ENCODE peak calls at places on chromosomes 7 and 10, in seven cellular contexts. F is GM12878, V is transverse colon, A is SK-N-SH, I is HepG2, D is sigmoid colon, W is stomach. X is an unnamed sample.

GRCh38 chr10:4825868-4826787 is at the start of gene AKR1E2:
- DNase-seq in I (no peak), D (peak), A (peak), W (peak), V (peak), F (no peak), X (peak)

GRCh38 chr7:107398161-107398560 is 71.7 kb upstream of the GPR22 start:
- DNase-seq in F (no peak), I (no peak), A (no peak), V (no peak), D (no peak), W (no peak), X (no peak)

GRCh38 chr10:12644380-12645144 is 295.2 kb downstream of the CAMK1D start:
- DNase-seq in V (no peak), A (no peak), D (no peak), I (no peak), F (no peak), W (no peak), X (no peak)

GRCh38 chr10:614341-614664 is 75.2 kb downstream of the DIP2C start:
- DNase-seq in V (no peak), D (no peak), F (no peak), A (no peak), I (no peak), W (no peak), X (no peak)

GRCh38 chr7:54632696-54633095 is 90.5 kb downstream of the VSTM2A start:
- DNase-seq in V (no peak), A (no peak), W (no peak), D (no peak), I (no peak), F (no peak), X (no peak)

GRCh38 chr7:121547341-121548092 is 151.4 kb upstream of the FAM3C start:
- DNase-seq in A (peak), V (no peak), D (no peak), I (peak), F (no peak), W (no peak), X (no peak)

GRCh38 chr10:109981641-109982040 is 26.1 kb upstream of the ADD3 start:
- DNase-seq in I (no peak), W (no peak), A (no peak), F (no peak), V (no peak), D (no peak), X (no peak)

GRCh38 chr10:119489572-119490326 is 52.8 kb downstream of the RGS10 start:
- DNase-seq in I (peak), W (peak), F (no peak), V (peak), D (peak), A (peak), X (no peak)

GRCh38 chr7:74234549-74234948 is 19.6 kb downstream of the RFC2 start:
- DNase-seq in D (no peak), A (no peak), F (no peak), W (no peak), V (no peak), I (no peak), X (no peak)

GRCh38 chr7:131104611-131105293 is 222.9 kb upstream of the MKLN1 start:
- DNase-seq in I (no peak), F (no peak), D (no peak), W (no peak), A (no peak), V (no peak), X (no peak)

GRCh38 chr7:23863209-23863798 is 153.3 kb downstream of the STK31 start:
- DNase-seq in F (no peak), W (no peak), A (peak), I (peak), D (no peak), V (no peak), X (no peak)

GRCh38 chr10:83253272-83253671 is 886.0 kb upstream of the GHITM start:
- DNase-seq in F (no peak), I (no peak), A (no peak), V (no peak), D (no peak), W (no peak), X (no peak)

GRCh38 chr10:130463876-130464360 is 327.7 kb downstream of the GLRX3 start:
- DNase-seq in W (no peak), F (no peak), A (no peak), D (peak), V (no peak), I (no peak), X (no peak)

GRCh38 chr10:130466271-130466997 is 330.2 kb downstream of the GLRX3 start:
- DNase-seq in I (no peak), F (no peak), D (no peak), A (no peak), V (no peak), W (no peak), X (no peak)

GRCh38 chr10:130463104-130463875 is 327.1 kb downstream of the GLRX3 start:
- DNase-seq in I (no peak), D (peak), V (no peak), F (no peak), A (no peak), W (no peak), X (peak)

GRCh38 chr10:130461631-130462030 is 325.4 kb downstream of the GLRX3 start:
- DNase-seq in A (no peak), D (no peak), V (no peak), I (no peak), W (no peak), F (no peak), X (no peak)

DNA sequence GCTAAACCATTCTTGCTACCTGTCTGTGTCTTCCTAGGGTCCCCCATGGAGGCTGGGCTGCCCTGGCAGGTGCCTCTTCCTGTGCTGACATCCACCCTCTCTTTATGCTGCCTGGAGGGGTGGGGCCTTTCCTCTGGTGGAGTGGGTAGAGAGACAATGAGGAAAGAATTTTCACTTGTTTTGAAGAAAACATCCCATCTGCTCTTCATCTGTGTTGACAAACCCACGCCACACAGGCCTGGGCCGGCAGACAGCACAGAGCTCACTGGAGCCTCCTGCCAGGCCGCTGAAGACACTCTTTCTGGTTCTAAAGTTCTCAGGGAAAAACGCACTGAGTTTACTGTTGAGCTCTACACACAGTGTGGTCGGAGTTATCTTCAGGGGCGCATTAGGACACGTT is 328.2 kb downstream of the GLRX3 start:
- DNase-seq in I (no peak), W (no peak), A (no peak), F (no peak), V (no peak), D (no peak), X (no peak)
- TF ChIP-seq CTCF in I (no peak), W (no peak), A (no peak), F (no peak), V (no peak), D (no peak), X (no peak)

DNA sequence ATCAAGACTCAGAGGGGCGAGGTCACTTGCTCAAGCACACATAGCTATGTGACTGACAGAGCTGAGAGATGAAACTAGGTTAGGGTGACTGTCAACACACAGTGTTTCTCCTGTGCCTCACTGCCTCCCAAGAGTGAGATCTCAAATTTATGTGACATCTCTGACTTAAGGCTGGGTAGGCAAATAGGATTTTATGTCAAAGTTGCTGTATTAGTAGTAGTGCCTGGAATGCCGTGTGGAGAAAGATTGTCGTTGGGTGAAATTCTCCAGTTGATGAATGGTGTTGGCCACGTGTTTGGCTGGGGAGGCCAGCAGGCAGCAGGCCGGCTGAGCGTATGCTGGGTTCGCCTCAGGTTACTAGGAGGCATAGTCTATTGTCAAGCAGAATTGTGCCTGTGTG is 148.3 kb upstream of the BMPER start:
- DNase-seq in D (no peak), I (no peak), A (no peak), F (no peak), V (no peak), W (no peak), X (no peak)
- TF ChIP-seq POLR2AphosphoS5 in D (peak), I (no peak), A (no peak), F (no peak), V (no peak), W (no peak), X (no peak)

DNA sequence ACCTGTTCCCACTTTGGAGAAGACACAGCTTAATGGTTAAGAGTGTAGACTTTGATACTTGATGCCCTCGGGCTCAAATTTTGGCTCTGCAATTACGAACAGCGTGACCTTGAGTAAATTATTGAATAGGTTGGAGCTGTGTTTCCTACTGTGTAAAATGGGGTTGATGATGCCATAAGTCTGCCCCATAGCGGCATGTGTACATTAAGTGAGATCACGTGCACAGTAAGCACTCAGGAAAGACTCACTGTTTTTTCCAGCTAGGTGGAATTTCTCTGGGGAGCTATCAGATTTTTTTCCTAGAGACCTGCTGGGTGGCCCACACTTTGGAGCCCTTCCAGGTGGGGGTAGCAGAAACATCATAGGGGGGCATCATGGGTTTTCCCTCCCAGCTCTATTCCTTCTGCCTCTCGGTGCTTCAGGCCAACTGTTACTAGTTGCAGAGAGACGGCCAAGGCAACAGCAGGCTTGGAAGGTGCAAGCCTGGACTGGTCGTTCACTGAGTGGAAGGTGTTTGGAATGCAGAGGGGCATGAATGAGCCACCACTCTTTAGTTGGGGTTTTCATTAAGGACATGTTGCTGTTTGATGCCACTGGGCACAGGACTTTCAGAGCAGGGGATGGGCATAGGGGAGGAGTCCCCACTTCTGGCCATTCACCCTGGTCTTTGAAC is 64.2 kb downstream of the SYPL1 start:
- DNase-seq in V (no peak), I (no peak), D (no peak), F (no peak), W (no peak), A (no peak), X (no peak)
- TF ChIP-seq EP300 in V (no peak), I (no peak), D (no peak), F (no peak), W (no peak), A (no peak), X (no peak)

GRCh38 chr7:143288836-143289235 is 685 bp downstream of the CASP2 start:
- DNase-seq in W (no peak), I (no peak), D (no peak), A (no peak), F (no peak), V (no peak), X (no peak)

GRCh38 chr7:143289421-143289820 is 1.3 kb downstream of the CASP2 start:
- DNase-seq in W (no peak), V (no peak), A (no peak), I (no peak), D (no peak), F (no peak), X (no peak)

GRCh38 chr7:143286522-143286890 is 1.6 kb upstream of the CASP2 start:
- DNase-seq in D (no peak), W (no peak), F (no peak), A (no peak), V (no peak), I (no peak), X (no peak)

GRCh38 chr7:143287321-143287934 is 723 bp upstream of the CASP2 start:
- DNase-seq in I (no peak), D (peak), A (no peak), V (no peak), W (no peak), F (no peak), X (no peak)

GRCh38 chr7:143287935-143288826 is at the start of gene CASP2:
- DNase-seq in I (peak), F (peak), W (peak), A (peak), V (peak), D (peak), X (peak)
- TF ChIP-seq CTCF in I (peak), F (no peak), W (peak), A (peak), V (peak), D (peak), X (peak)

DNA sequence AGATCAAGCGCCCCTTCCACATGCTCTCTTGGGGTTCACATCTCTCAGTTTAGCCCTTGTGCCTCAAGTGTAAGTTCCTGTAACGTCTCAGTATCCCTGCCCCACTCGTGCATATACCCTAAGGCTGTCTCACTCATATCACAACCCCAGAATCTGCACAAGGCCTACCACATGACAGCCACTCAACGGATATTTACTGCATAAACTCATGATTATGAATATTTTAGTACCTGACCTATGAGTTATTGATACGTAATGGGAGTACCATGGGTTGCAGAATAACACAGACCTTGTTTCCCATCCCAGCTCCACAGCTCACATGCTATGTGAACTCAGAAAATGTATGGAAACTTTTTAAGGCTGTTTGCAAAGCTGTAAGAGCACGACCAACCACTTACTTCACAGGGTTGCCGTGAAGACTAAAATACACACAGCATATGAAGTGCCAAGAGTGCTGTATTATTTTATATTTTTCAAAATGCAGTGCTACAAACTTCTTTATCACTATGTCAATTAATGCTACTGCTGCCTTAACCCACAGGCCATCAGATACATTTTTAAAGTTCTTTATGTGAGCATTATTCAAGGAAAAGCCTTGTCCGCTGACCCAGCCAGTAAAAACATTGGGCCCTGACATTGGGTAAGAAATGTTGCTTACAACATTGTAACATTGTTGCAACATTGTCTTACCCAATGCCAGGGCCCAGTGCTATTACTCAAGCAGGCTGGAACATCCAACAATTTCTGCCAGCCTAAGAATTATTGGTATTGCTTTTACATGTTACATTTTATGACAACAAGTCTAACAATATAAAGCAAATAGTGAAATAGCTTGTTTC is 97.2 kb downstream of the JAZF1 start:
- DNase-seq in A (no peak), I (no peak), D (peak), W (no peak), F (no peak), V (no peak), X (no peak)
- TF ChIP-seq POLR2AphosphoS5 in A (no peak), I (no peak), D (peak), W (peak), F (no peak), V (peak), X (peak)

GRCh38 chr10:92290837-92291609 is at the start of the genes CPEB3 and MARCHF5:
- DNase-seq in D (peak), A (peak), V (peak), F (peak), I (peak), W (peak), X (peak)
- TF ChIP-seq EP300 in D (no peak), A (no peak), V (peak), F (no peak), I (peak), W (no peak), X (no peak)

DNA sequence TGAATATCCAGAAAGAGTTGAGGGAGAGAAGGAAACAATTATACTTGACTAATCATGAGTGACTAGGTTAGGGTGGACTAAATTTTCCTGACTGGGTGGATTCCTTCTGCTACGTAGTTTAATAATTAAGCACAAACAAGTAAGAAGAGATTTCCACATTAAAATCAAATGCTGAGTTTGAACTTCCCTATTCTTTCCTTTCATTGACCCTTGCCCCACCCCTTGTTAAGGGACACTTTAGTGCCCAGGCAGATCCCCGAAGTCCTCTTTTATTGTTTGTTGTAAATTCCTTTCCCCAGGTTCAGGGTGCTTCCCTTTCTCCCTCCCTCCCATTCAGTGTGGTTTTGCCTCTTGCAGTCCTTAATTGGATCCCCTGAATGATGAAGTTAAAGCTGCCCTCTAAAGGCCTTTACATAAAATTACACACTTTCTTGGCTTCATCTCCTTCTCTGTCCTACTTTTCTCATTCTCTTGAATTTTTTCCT is 8.8 kb upstream of the SPAM1 start:
- DNase-seq in F (no peak), I (peak), A (peak), W (no peak), V (peak), D (no peak), X (no peak)
- TF ChIP-seq CTCF in F (peak), I (peak), A (peak), W (no peak), V (peak), D (no peak), X (no peak)

GRCh38 chr7:140571537-140572122 is 69.0 kb downstream of the DENND2A start:
- DNase-seq in W (no peak), I (no peak), F (no peak), V (no peak), D (peak), A (no peak), X (no peak)
- TF ChIP-seq POLR2AphosphoS5 in W (no peak), I (no peak), F (no peak), V (no peak), D (no peak), A (no peak), X (no peak)

DNA sequence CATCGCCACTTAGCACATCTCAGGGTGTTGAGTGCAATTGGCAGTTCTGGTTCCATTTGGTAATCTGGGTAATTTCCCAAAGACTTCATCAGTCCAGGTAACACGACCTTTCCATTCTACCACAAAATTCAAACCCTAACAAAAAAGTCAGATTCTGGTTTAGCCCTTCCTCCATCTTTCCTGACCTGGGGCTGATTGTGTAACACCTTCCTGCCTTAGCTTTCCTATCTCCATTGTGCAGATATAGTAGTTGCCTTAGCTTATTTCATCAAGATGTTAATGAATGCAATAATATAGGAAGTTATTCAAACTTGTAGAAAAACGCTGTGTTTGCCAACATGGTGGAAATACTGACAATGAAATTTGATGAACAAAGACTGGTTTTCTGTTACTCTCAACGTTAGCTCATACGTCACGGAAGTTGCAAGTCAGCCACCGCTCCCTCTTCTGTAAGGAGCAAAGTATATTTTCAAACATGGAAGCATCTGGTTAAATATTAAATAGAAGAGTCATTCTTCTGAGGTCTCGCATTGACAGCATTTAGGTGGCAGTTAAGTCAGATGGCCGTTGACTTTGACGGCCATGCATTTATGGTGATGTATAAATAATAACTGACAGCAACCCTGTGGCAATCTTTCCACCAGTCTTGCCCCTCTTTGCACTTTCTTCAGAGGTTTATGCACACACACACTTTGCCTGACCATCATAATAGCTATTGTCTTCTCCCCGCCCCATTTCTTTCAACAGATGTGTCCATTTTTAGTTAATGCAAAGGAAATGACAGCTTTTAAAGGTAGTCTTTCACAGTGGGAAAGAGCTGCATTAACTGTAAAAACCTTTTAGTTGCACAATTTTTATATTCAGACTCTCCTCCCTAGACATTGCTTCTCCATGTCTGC is 205.1 kb upstream of the BMPER start:
- DNase-seq in V (peak), I (peak), A (no peak), F (no peak), D (no peak), W (no peak), X (no peak)
- TF ChIP-seq EP300 in V (no peak), I (no peak), A (no peak), F (no peak), D (no peak), W (no peak), X (no peak)

GRCh38 chr7:27141591-27142561 is 1.6 kb downstream of the HOXA5 start:
- DNase-seq in A (peak), D (no peak), F (no peak), W (no peak), V (peak), I (peak), X (no peak)
- TF ChIP-seq CTCF in A (no peak), D (no peak), F (no peak), W (no peak), V (no peak), I (peak), X (no peak)

X was measured in suprapubic skin.